ENCODE peak calls at places on chromosomes 11 and 22, in ten cellular contexts. G, F, K, D, V, W, B, E, X and A are unnamed samples.

GRCh38 chr11:1770061-1770460 is 6.3 kb upstream of the CTSD start:
- DNase-seq in G (no peak), F (no peak), K (no peak), D (no peak), V (no peak), W (no peak), B (no peak), E (no peak), X (no peak), A (no peak)

GRCh38 chr11:95230054-95231034 is 658 bp downstream of the SESN3 start:
- DNase-seq in G (peak), F (peak), K (peak), D (peak), V (peak), W (peak), B (no peak), E (peak), X (peak), A (peak)

GRCh38 chr11:2097356-2097997 is 41.7 kb downstream of the IGF2 start:
- DNase-seq in G (peak), F (peak), K (peak), D (peak), V (no peak), W (peak), B (peak), E (no peak), X (no peak), A (no peak)

GRCh38 chr11:60251485-60252207 is 8.7 kb upstream of the MS4A4E start:
- DNase-seq in G (peak), F (no peak), K (peak), D (peak), V (peak), W (peak), B (no peak), E (no peak), X (no peak), A (no peak)

GRCh38 chr22:36362819-36363377 is 24.9 kb downstream of the MYH9 start:
- DNase-seq in G (no peak), F (no peak), K (no peak), D (no peak), V (peak), W (no peak), B (no peak), E (no peak), X (no peak), A (no peak)

GRCh38 chr11:119853581-119854360 is 124.8 kb upstream of the NECTIN1 start:
- DNase-seq in G (no peak), F (no peak), K (no peak), D (no peak), V (no peak), W (no peak), B (no peak), E (no peak), X (no peak), A (no peak)

GRCh38 chr11:61551630-61552029 is 29.2 kb downstream of the SYT7 start:
- DNase-seq in G (no peak), F (no peak), K (peak), D (no peak), V (no peak), W (no peak), B (peak), E (no peak), X (peak), A (no peak)

GRCh38 chr11:72570893-72571741 is 103.1 kb downstream of the PDE2A start:
- DNase-seq in G (no peak), F (no peak), K (no peak), D (no peak), V (no peak), W (no peak), B (no peak), E (no peak), X (no peak), A (no peak)

GRCh38 chr11:93728792-93729128 is 12.5 kb downstream of the TAF1D start:
- DNase-seq in G (no peak), F (no peak), K (no peak), D (no peak), V (no peak), W (no peak), B (no peak), E (no peak), X (no peak), A (no peak)

GRCh38 chr22:39265143-39265542 is 20.4 kb upstream of the PDGFB start:
- DNase-seq in G (no peak), F (no peak), K (no peak), D (no peak), V (no peak), W (no peak), B (no peak), E (no peak), X (no peak), A (no peak)

GRCh38 chr11:105244157-105244820 is 104.7 kb upstream of the CARD18 start:
- DNase-seq in G (no peak), F (no peak), K (peak), D (peak), V (peak), W (no peak), B (peak), E (peak), X (peak), A (no peak)

GRCh38 chr11:27460571-27460970 is 12.0 kb downstream of the LGR4 start:
- DNase-seq in G (no peak), F (no peak), K (no peak), D (no peak), V (no peak), W (no peak), B (no peak), E (no peak), X (no peak), A (no peak)

GRCh38 chr11:16607675-16608644 is 130.5 kb upstream of the C11orf58 start:
- DNase-seq in G (peak), F (peak), K (peak), D (peak), V (peak), W (no peak), B (peak), E (peak), X (no peak), A (peak)

GRCh38 chr11:77468527-77468926 is 5.4 kb downstream of the PAK1 start:
- DNase-seq in G (no peak), F (no peak), K (no peak), D (no peak), V (no peak), W (no peak), B (no peak), E (no peak), X (no peak), A (no peak)

GRCh38 chr11:83689062-83689461 is 402.9 kb upstream of the CCDC90B start:
- DNase-seq in G (no peak), F (no peak), K (no peak), D (no peak), V (no peak), W (no peak), B (no peak), E (no peak), X (no peak), A (no peak)

GRCh38 chr11:118670063-118670462 is 9.4 kb downstream of the TREH start:
- DNase-seq in G (no peak), F (no peak), K (no peak), D (no peak), V (peak), W (no peak), B (no peak), E (no peak), X (no peak), A (no peak)

GRCh38 chr22:33314316-33314715 is 256.1 kb upstream of the SYN3 start:
- DNase-seq in G (no peak), F (no peak), K (no peak), D (no peak), V (peak), W (no peak), B (no peak), E (no peak), X (no peak), A (no peak)

GRCh38 chr11:1260023-1260501 is 37.2 kb downstream of the MUC5B start:
- DNase-seq in G (peak), F (peak), K (peak), D (no peak), V (no peak), W (peak), B (no peak), E (peak), X (peak), A (no peak)

GRCh38 chr22:27918351-27919221 is 470 bp downstream of the PITPNB start:
- DNase-seq in G (peak), F (peak), K (peak), D (peak), V (peak), W (peak), B (peak), E (peak), X (peak), A (peak)

GRCh38 chr22:27925331-27925730 is 6.3 kb upstream of the PITPNB start:
- DNase-seq in G (no peak), F (no peak), K (no peak), D (no peak), V (no peak), W (no peak), B (no peak), E (no peak), X (no peak), A (no peak)

GRCh38 chr22:27919222-27919942 is at the start of gene PITPNB:
- DNase-seq in G (peak), F (peak), K (peak), D (peak), V (peak), W (peak), B (peak), E (peak), X (peak), A (peak)

GRCh38 chr22:27919943-27920755 is 1.1 kb upstream of the PITPNB start:
- DNase-seq in G (peak), F (no peak), K (peak), D (peak), V (peak), W (no peak), B (peak), E (no peak), X (peak), A (no peak)
- TF ChIP-seq CTCF in G (no peak), F (no peak), K (peak), D (no peak), V (no peak), W (no peak), B (peak), E (no peak), X (no peak), A (no peak)

DNA sequence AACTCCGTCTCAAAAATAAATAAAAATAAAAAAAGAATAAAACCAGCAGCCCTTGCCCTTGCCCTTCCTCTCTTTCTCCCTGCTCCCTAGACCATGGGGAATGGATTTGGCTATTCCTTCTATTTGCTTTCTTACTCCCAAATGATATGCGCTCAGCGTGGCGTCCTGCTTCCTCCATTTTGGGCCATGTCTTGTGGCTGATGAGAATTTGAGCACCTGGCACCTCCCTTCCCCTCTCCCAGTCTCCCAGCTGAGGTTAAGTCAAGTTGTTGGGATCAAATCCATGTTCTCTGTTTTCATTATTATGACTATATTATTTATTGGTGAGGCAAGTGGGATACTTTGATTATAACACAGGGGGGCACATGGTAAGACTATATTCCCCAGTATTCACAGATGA is 10.8 kb upstream of the CTTN start:
- DNase-seq in G (no peak), F (no peak), K (no peak), D (no peak), V (no peak), W (no peak), B (no peak), E (no peak), X (no peak), A (no peak)
- TF ChIP-seq CTCF in G (no peak), F (no peak), K (no peak), D (no peak), V (no peak), W (no peak), B (no peak), E (no peak), X (no peak), A (no peak)

GRCh38 chr11:68479390-68479789 is 18.8 kb downstream of the PPP6R3 start:
- DNase-seq in G (no peak), F (no peak), K (no peak), D (no peak), V (no peak), W (no peak), B (no peak), E (no peak), X (no peak), A (no peak)
- TF ChIP-seq CTCF in G (no peak), F (no peak), K (no peak), D (no peak), V (no peak), W (no peak), B (no peak), E (no peak), X (no peak), A (no peak)

DNA sequence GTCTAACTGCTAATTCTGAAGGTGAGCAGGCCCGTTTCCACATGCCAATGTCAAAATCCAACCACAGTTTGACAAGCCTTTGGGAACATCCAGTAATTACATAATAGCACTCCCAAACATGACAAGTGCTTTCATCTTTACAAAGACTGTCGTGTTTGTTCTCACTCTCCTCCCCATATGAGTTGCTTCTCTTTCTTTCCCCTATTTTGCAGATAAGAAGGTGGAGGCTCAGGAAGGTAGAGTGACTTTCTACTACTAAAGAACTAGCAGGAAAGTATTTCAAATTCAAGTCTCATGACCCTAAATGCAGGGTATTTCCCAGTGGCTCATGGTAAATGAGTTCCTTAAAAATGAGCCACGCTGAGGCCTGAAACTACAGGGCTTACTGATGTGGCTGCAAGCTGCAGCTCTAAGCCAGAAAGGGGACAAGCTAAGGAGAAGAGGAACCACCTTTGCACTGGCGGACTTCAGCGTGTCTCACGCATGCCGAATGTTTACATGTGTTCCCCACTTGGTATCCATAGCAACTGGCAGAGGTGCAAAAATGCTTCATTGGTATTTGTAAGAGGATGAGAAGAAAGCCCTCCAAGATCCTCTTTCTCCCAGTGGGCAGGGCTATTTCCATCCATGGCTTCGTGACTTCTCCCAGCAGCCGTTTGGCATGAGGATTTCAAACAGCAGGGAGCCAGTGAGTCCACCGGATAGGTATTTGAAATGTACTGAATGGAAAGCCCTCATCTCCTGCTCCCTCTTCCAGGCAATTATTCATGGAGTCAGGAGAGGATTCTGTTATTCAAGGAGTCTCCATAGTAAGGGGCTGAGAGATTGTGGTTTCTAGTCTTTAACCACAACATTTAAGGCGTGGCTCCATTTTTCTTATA is 55.5 kb upstream of the CD44 start:
- DNase-seq in G (no peak), F (no peak), K (peak), D (no peak), V (peak), W (peak), B (peak), E (peak), X (peak), A (no peak)
- TF ChIP-seq CTCF in G (no peak), F (no peak), K (no peak), D (no peak), V (no peak), W (no peak), B (no peak), E (no peak), X (no peak), A (no peak)

DNA sequence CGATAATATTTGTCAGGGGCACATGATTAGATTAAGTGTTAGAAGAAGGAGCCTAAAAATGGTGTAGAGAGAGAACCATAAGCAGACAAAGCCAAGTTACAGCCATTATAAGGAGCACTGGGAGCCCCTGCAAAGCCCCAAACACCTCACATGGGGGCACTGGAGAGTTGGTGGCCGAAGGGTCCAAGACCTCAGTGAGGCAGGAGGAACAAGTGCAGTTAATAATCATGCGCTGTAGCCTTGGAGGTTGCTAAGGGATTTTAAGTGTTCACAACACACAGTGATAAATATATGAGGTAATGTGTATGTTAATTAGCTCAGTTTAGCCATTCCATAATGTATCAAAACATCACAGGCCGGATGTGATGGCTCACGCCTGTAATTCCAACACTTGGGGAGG is 54.4 kb upstream of the JAM3 start:
- DNase-seq in G (no peak), F (peak), K (peak), D (no peak), V (no peak), W (peak), B (no peak), E (no peak), X (no peak), A (no peak)
- TF ChIP-seq CTCF in G (peak), F (no peak), K (no peak), D (peak), V (peak), W (peak), B (no peak), E (no peak), X (no peak), A (peak)

GRCh38 chr22:31091106-31091975 is 10.2 kb downstream of the SMTN start:
- DNase-seq in G (no peak), F (no peak), K (no peak), D (no peak), V (no peak), W (no peak), B (no peak), E (no peak), X (no peak), A (no peak)

GRCh38 chr22:31093090-31093850 is 12.2 kb downstream of the SMTN start:
- DNase-seq in G (no peak), F (no peak), K (no peak), D (no peak), V (no peak), W (no peak), B (no peak), E (no peak), X (no peak), A (no peak)

GRCh38 chr22:31093956-31094622 is 13.0 kb downstream of the SMTN start:
- DNase-seq in G (no peak), F (no peak), K (no peak), D (no peak), V (no peak), W (no peak), B (no peak), E (no peak), X (no peak), A (no peak)

GRCh38 chr22:31090217-31091085 is 9.3 kb downstream of the SMTN start:
- DNase-seq in G (no peak), F (no peak), K (no peak), D (no peak), V (no peak), W (no peak), B (no peak), E (no peak), X (no peak), A (no peak)

GRCh38 chr22:31092161-31092560 is 11.0 kb downstream of the SMTN start:
- DNase-seq in G (no peak), F (no peak), K (no peak), D (no peak), V (no peak), W (no peak), B (no peak), E (no peak), X (no peak), A (no peak)
- TF ChIP-seq CTCF in G (no peak), F (no peak), K (no peak), D (no peak), V (no peak), W (no peak), B (no peak), E (no peak), X (no peak), A (no peak)